ENCODE peak calls at places on chromosomes 16 and 17, in six cellular contexts. U is lower leg skin, O is endothelial cell, E is AG09309, V is DND-41, B is stomach. L is an unnamed sample.

GRCh38 chr16:64167851-64168770 is 953.8 kb downstream of the CDH11 start:
- DNase-seq in O (no peak), E (no peak), B (no peak), U (no peak), V (no peak), L (no peak)

GRCh38 chr17:82914375-82914774 is 74.6 kb upstream of the ZNF750 start:
- DNase-seq in B (peak), V (no peak), O (no peak), E (no peak), U (no peak), L (no peak)

GRCh38 chr17:17752822-17753448 is 71.7 kb downstream of the RAI1 start:
- DNase-seq in U (no peak), E (no peak), O (no peak), V (no peak), B (no peak), L (no peak)

GRCh38 chr16:67179421-67180080 is 4.2 kb downstream of the MATCAP1 start:
- DNase-seq in O (no peak), B (no peak), E (no peak), V (no peak), U (no peak), L (no peak)

GRCh38 chr16:17578921-17579876 is 108.4 kb upstream of the XYLT1 start:
- DNase-seq in O (peak), B (peak), E (peak), V (peak), U (peak), L (peak)

GRCh38 chr16:1287982-1288670 is 21.3 kb upstream of the UBE2I start:
- DNase-seq in B (no peak), O (no peak), U (no peak), E (no peak), V (no peak), L (no peak)

GRCh38 chr16:67719778-67720144 is 645 bp upstream of the GFOD2 start:
- DNase-seq in V (peak), B (no peak), E (peak), O (peak), U (peak), L (no peak)

GRCh38 chr17:2295575-2295974 is 8.0 kb downstream of the SMG6 start:
- DNase-seq in E (no peak), V (no peak), B (no peak), O (no peak), U (no peak), L (no peak)

GRCh38 chr17:38879878-38880727 is 10.2 kb downstream of the LASP1 start:
- DNase-seq in V (no peak), E (no peak), U (no peak), B (no peak), O (peak), L (no peak)
- TF ChIP-seq CTCF in V (no peak), E (no peak), U (no peak), B (no peak), O (no peak), L (no peak)

GRCh38 chr17:28846231-28846630 is 3.6 kb upstream of the FAM222B start:
- DNase-seq in E (no peak), O (no peak), B (no peak), V (no peak), U (no peak), L (no peak)

GRCh38 chr17:28843810-28844137 is 1.2 kb upstream of the FAM222B start:
- DNase-seq in U (no peak), V (no peak), B (no peak), E (no peak), O (no peak), L (no peak)

GRCh38 chr17:28854457-28855382 is at the start of gene ERAL1:
- DNase-seq in E (peak), B (peak), U (peak), V (peak), O (peak), L (peak)

GRCh38 chr17:28853295-28853694 is 1.5 kb upstream of the ERAL1 start:
- DNase-seq in O (no peak), U (no peak), E (no peak), V (no peak), B (no peak), L (no peak)

DNA sequence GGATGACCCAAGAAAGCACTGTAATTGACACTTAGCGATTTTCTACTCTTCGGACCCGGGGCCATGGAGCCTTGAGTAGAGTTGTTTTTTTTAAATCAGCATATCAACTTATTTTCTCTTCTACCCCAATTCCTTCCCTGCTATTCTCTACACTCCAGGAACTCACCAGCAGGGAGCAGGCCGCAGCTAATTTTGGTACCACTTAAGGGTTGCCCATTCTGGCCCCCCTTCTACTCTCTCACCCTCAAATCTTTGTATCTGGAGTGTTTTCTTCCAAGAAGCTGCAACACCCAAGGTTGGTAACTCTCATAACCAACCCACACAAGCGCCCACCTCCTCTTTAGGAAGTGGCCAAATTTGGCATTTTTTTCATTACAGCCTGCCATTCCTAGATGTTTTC is 5.5 kb upstream of the ERAL1 start:
- DNase-seq in V (no peak), E (no peak), U (no peak), B (no peak), O (no peak), L (no peak)
- TF ChIP-seq CTCF in V (peak), E (peak), U (no peak), B (no peak), O (no peak), L (no peak)

GRCh38 chr16:62709856-62710255 is 673.6 kb upstream of the CDH8 start:
- DNase-seq in B (no peak), V (no peak), U (no peak), E (no peak), O (no peak), L (no peak)

GRCh38 chr16:62715701-62716100 is 679.5 kb upstream of the CDH8 start:
- DNase-seq in B (no peak), V (no peak), O (no peak), U (no peak), E (no peak), L (no peak)

GRCh38 chr16:62711797-62712196 is 675.6 kb upstream of the CDH8 start:
- DNase-seq in E (no peak), B (no peak), O (no peak), U (no peak), V (no peak), L (no peak)
- TF ChIP-seq CTCF in E (no peak), B (no peak), O (no peak), U (no peak), V (no peak), L (peak)

GRCh38 chr16:4409081-4409932 is 7.1 kb downstream of the CORO7 start:
- DNase-seq in U (no peak), O (no peak), V (no peak), B (no peak), E (no peak), L (no peak)
- TF ChIP-seq CTCF in U (no peak), O (no peak), V (peak), B (no peak), E (no peak), L (no peak)

GRCh38 chr17:8212312-8213180 is 2.2 kb upstream of the AURKB start:
- DNase-seq in E (no peak), V (no peak), U (no peak), O (no peak), B (no peak), L (no peak)
- TF ChIP-seq CTCF in E (no peak), V (no peak), U (no peak), O (no peak), B (no peak), L (no peak)

DNA sequence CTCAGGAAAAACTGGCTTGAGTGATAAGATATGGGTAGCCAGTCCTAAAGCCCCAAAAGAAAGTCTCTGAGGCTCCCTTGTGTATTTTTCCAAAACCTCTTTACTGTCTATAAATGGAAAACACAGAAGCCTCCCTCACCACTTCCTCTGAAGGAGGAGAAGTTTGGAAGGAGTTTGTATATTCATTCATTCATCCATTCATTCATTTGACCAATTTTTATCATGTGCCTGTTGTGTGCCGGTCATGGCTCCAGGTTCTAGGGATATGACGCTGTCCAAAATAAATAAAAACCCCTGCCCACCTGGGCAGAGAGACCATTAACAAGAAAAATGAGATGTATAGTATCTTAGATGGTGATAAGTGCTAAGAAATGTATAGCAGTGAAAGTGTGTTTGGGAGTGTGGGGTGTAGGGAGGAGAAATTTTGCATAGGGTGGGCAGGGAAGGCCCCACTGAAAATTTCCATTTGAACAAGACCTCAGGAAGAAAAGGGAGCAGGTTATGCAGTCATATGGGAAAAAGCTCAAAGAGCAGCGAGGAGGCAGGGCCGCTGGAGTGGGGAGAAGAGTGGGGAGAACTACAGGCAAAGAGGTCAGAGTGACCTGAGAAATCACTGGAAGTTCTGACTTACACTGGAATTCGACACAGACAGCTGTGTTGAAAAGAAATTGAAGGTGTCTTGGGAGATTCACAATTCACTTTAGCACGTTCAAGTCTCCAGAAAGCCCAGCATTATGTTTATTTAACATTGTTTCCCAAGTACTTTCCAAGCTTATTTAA is 6.1 kb upstream of the WIPI1 start:
- DNase-seq in B (no peak), E (no peak), V (no peak), U (no peak), O (no peak), L (no peak)
- TF ChIP-seq CTCF in B (no peak), E (no peak), V (no peak), U (no peak), O (no peak), L (peak)

GRCh38 chr16:29141586-29142324 is 156.9 kb downstream of the LAT start:
- DNase-seq in E (no peak), O (no peak), B (no peak), V (no peak), U (no peak), L (no peak)
- TF ChIP-seq CTCF in E (no peak), O (no peak), B (no peak), V (no peak), U (no peak), L (no peak)

DNA sequence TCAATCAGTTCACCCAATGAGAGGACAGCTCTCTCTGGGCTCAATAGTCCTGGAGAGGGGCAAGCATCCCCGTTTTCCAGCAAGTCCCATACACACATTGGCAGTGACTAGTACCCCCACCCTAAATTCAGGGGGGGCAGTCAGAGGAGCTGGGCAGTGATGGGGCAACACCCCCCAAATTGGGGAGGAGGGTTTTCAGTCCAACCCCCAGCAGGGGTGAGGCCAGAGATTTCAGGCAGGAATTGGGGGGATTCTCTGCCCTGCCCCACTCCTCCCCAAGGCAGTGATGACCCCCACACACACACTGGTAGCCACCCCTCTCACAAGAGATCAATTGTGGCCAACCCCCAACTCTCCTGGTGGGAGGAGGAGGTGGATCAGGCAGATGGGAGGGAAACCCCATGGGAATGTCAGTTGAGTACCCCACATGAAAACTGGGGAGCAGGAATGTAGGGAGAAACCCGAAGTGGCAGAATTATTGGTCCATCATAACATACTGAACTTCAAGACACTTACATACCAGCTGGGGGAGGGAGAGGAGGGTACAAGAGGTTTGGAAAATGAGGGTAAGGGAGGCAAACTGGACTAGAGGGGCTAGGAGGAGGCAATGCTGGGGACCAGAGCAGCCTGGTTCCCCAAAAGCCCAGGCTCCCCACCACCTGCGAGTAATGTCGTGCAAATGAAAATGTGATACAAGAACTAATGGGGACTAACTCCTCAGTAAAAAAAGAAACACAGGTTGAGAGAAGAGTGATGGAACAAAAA is 3.1 kb downstream of the VAMP2 start:
- DNase-seq in U (no peak), V (no peak), O (no peak), E (no peak), B (no peak), L (no peak)
- TF ChIP-seq CTCF in U (no peak), V (no peak), O (no peak), E (no peak), B (no peak), L (no peak)

GRCh38 chr16:53043986-53044571 is 8.6 kb downstream of the CHD9NB start:
- DNase-seq in B (no peak), U (no peak), V (no peak), O (no peak), E (no peak), L (no peak)
- TF ChIP-seq CTCF in B (no peak), U (no peak), V (no peak), O (no peak), E (no peak), L (no peak)

GRCh38 chr16:24539295-24539849 is at the start of gene RBBP6:
- DNase-seq in U (peak), E (peak), O (peak), B (peak), V (peak), L (peak)
- TF ChIP-seq CTCF in U (no peak), E (peak), O (no peak), B (no peak), V (peak), L (peak)

L was measured in type B pancreatic cell.